ENCODE peak calls at places on chromosomes 16 and 17, in ten cellular contexts. Y is RPMI8226; V is activated gamma-delta T cell treated with Interleukin-2 at 50 U/mL for 16 hours; W is trophoblast cell; A is dermis blood vessel endothelial cell; J is HuH-7; T is activated T-helper 9 cell treated with anti-CD3 and anti-CD28 coated beads, Interleukin-2, amount 50 U/mL, for 16 hours; B is prostate gland; K is activated naive CD8-positive, alpha-beta T cell treated with anti-CD3 and anti-CD28 coated beads, Interleukin-2, amount 50 U/mL, for 24 hours; Z is NCI-H2081 treated with DMSO at 0.1 percent for 48 hours. G is an unnamed sample.

GRCh38 chr16:47574091-47575054 is 113.2 kb downstream of the PHKB start:
- DNase-seq in Y (no peak), V (no peak), W (peak; percentile 11), A (no peak), J (no peak), T (peak; percentile 12), B (no peak), K (peak; percentile 17), Z (no peak), G (no peak)

GRCh38 chr16:31513884-31514283 is 5.7 kb upstream of the RUSF1 start:
- DNase-seq in Y (no peak), V (no peak), W (no peak), A (no peak), J (no peak), T (no peak), B (no peak), K (no peak), Z (no peak), G (no peak)

GRCh38 chr16:69187387-69187890 is 475 bp downstream of the SNTB2 start:
- DNase-seq in Y (peak; percentile 51), V (peak; percentile 34), W (peak; percentile 69), A (peak; percentile 54), J (peak; percentile 70), T (peak; percentile 24), B (peak; percentile 21), K (peak; percentile 53), Z (no peak), G (no peak)

GRCh38 chr16:85911531-85911930 is 12.6 kb downstream of the IRF8 start:
- DNase-seq in Y (no peak), V (no peak), W (no peak), A (no peak), J (no peak), T (no peak), B (no peak), K (no peak), Z (no peak), G (no peak)

GRCh38 chr16:3645108-3645503 is 9.4 kb upstream of the DNASE1 start:
- DNase-seq in Y (no peak), V (no peak), W (no peak), A (no peak), J (no peak), T (no peak), B (no peak), K (no peak), Z (no peak), G (no peak)

GRCh38 chr17:28554565-28554964 is 2.1 kb upstream of the UNC119 start:
- DNase-seq in Y (no peak), V (no peak), W (no peak), A (no peak), J (no peak), T (no peak), B (no peak), K (no peak), Z (no peak), G (no peak)

GRCh38 chr17:56497132-56497531 is 96.4 kb upstream of the NOG start:
- DNase-seq in Y (no peak), V (no peak), W (no peak), A (no peak), J (no peak), T (no peak), B (no peak), K (no peak), Z (no peak), G (no peak)

GRCh38 chr17:64687959-64688358 is 25.9 kb upstream of the SMURF2 start:
- DNase-seq in Y (no peak), V (no peak), W (no peak), A (no peak), J (no peak), T (no peak), B (no peak), K (no peak), Z (no peak), G (no peak)

GRCh38 chr17:77377836-77378235 is 237.1 kb downstream of the SEC14L1 start:
- DNase-seq in Y (no peak), V (no peak), W (no peak), A (no peak), J (no peak), T (no peak), B (no peak), K (no peak), Z (no peak), G (no peak)

GRCh38 chr16:245105-245504 is 10.5 kb downstream of the FAM234A start:
- DNase-seq in Y (no peak), V (no peak), W (no peak), A (no peak), J (no peak), T (no peak), B (no peak), K (no peak), Z (no peak), G (no peak)

GRCh38 chr16:57167951-57168350 is 17.9 kb downstream of the PSME3IP1 start:
- DNase-seq in Y (peak; percentile 70), V (no peak), W (no peak), A (peak; percentile 91), J (peak; percentile 31), T (no peak), B (peak; percentile 33), K (no peak), Z (no peak), G (no peak)

GRCh38 chr17:57397402-57397801 is 141.1 kb downstream of the MSI2 start:
- DNase-seq in Y (no peak), V (no peak), W (no peak), A (no peak), J (no peak), T (no peak), B (no peak), K (no peak), Z (no peak), G (no peak)

GRCh38 chr17:74085434-74085833 is 118.0 kb upstream of the RPL38 start:
- DNase-seq in Y (no peak), V (no peak), W (no peak), A (no peak), J (no peak), T (no peak), B (no peak), K (peak; percentile 3), Z (no peak), G (no peak)

GRCh38 chr17:77420804-77421634 is 280.2 kb downstream of the SEC14L1 start:
- DNase-seq in Y (no peak), V (peak; percentile 54), W (no peak), A (peak; percentile 49), J (no peak), T (no peak), B (peak; percentile 59), K (peak; percentile 51), Z (peak; percentile 95), G (peak; percentile 89)

GRCh38 chr17:385195-385835 is 32.7 kb upstream of the RPH3AL start:
- DNase-seq in Y (peak; percentile 26), V (no peak), W (no peak), A (peak; percentile 42), J (no peak), T (peak; percentile 3), B (no peak), K (peak; percentile 12), Z (no peak), G (no peak)

GRCh38 chr17:79982986-79983385 is 52.7 kb downstream of the TBC1D16 start:
- DNase-seq in Y (no peak), V (no peak), W (no peak), A (no peak), J (no peak), T (no peak), B (no peak), K (no peak), Z (no peak), G (no peak)

GRCh38 chr17:72117470-72117747 is 3.4 kb upstream of the SOX9 start:
- DNase-seq in Y (no peak), V (no peak), W (no peak), A (no peak), J (no peak), T (no peak), B (no peak), K (no peak), Z (no peak), G (no peak)

GRCh38 chr16:85530370-85530739 is 82.8 kb upstream of the GSE1 start:
- DNase-seq in Y (no peak), V (no peak), W (no peak), A (no peak), J (no peak), T (no peak), B (no peak), K (no peak), Z (no peak), G (no peak)

GRCh38 chr17:79812969-79813825 is 16.3 kb upstream of the CBX8 start:
- DNase-seq in Y (peak; percentile 58), V (no peak), W (no peak), A (no peak), J (peak; percentile 74), T (no peak), B (no peak), K (no peak), Z (no peak), G (no peak)